ENCODE peak calls at places on chromosomes 2 and 18, in seven cellular contexts. One of them, this sample, is unnamed.

GRCh38 chr2:88669371-88670214 is 21.9 kb upstream of the RPIA start:
- DNase-seq in neuronal stem cell: no peak
- DNase-seq in trophoblast cell: peak; percentile 35
- DNase-seq in H9: peak; percentile 33
- DNase-seq in IMR-90: peak; percentile 52
- DNase-seq in mesendoderm: peak; percentile 61
- DNase-seq in H1: no peak
- DNase-seq in this sample: peak; percentile 50

GRCh38 chr18:35605686-35606417 is 24.3 kb downstream of the GALNT1 start:
- DNase-seq in H9: no peak
- DNase-seq in H1: no peak
- DNase-seq in IMR-90: peak; percentile 43
- DNase-seq in trophoblast cell: no peak
- DNase-seq in mesendoderm: no peak
- DNase-seq in neuronal stem cell: no peak
- DNase-seq in this sample: no peak

GRCh38 chr2:64018715-64019082 is 529 bp downstream of the VPS54 start:
- DNase-seq in neuronal stem cell: peak; percentile 21
- DNase-seq in H1: peak; percentile 75
- DNase-seq in mesendoderm: peak; percentile 72
- DNase-seq in H9: no peak
- DNase-seq in trophoblast cell: peak; percentile 6
- DNase-seq in IMR-90: no peak
- DNase-seq in this sample: peak; percentile 57

GRCh38 chr2:647003-647560 is 30.1 kb downstream of the TMEM18 start:
- DNase-seq in IMR-90: no peak
- DNase-seq in mesendoderm: no peak
- DNase-seq in H1: peak; percentile 35
- DNase-seq in trophoblast cell: no peak
- DNase-seq in neuronal stem cell: no peak
- DNase-seq in H9: peak; percentile 15
- DNase-seq in this sample: no peak

GRCh38 chr2:237627463-237628321 is at the start of gene LRRFIP1:
- DNase-seq in IMR-90: no peak
- DNase-seq in neuronal stem cell: no peak
- DNase-seq in mesendoderm: peak; percentile 29
- DNase-seq in H9: peak; percentile 40
- DNase-seq in trophoblast cell: no peak
- DNase-seq in H1: peak; percentile 54
- DNase-seq in this sample: no peak

GRCh38 chr18:54790109-54790508 is 38.2 kb upstream of the RAB27B start:
- DNase-seq in IMR-90: no peak
- DNase-seq in trophoblast cell: no peak
- DNase-seq in neuronal stem cell: no peak
- DNase-seq in mesendoderm: no peak
- DNase-seq in H9: no peak
- DNase-seq in H1: no peak
- DNase-seq in this sample: no peak

GRCh38 chr2:38763226-38763625 is 12.1 kb upstream of the SRSF7 start:
- DNase-seq in H1: no peak
- DNase-seq in H9: no peak
- DNase-seq in mesendoderm: no peak
- DNase-seq in neuronal stem cell: no peak
- DNase-seq in trophoblast cell: no peak
- DNase-seq in IMR-90: no peak
- DNase-seq in this sample: no peak

GRCh38 chr2:19073522-19073921 is 284.9 kb downstream of the OSR1 start:
- DNase-seq in H1: peak; percentile 51
- DNase-seq in mesendoderm: peak; percentile 63
- DNase-seq in neuronal stem cell: no peak
- DNase-seq in IMR-90: peak; percentile 83
- DNase-seq in H9: peak; percentile 77
- DNase-seq in trophoblast cell: peak; percentile 27
- DNase-seq in this sample: peak; percentile 25

GRCh38 chr2:150981826-150982225 is 279.8 kb downstream of the RBM43 start:
- DNase-seq in H1: no peak
- DNase-seq in trophoblast cell: no peak
- DNase-seq in neuronal stem cell: no peak
- DNase-seq in mesendoderm: peak; percentile 2
- DNase-seq in IMR-90: peak; percentile 70
- DNase-seq in H9: no peak
- DNase-seq in this sample: peak; percentile 87

GRCh38 chr2:235463893-235464292 is 29.9 kb upstream of the AGAP1 start:
- DNase-seq in IMR-90: no peak
- DNase-seq in neuronal stem cell: no peak
- DNase-seq in H9: no peak
- DNase-seq in mesendoderm: no peak
- DNase-seq in H1: no peak
- DNase-seq in trophoblast cell: no peak
- DNase-seq in this sample: no peak

GRCh38 chr2:171004833-171005232 is 75.8 kb downstream of the GORASP2 start:
- DNase-seq in H1: no peak
- DNase-seq in IMR-90: no peak
- DNase-seq in trophoblast cell: no peak
- DNase-seq in neuronal stem cell: no peak
- DNase-seq in H9: no peak
- DNase-seq in mesendoderm: no peak
- DNase-seq in this sample: no peak

GRCh38 chr18:37946324-37946723 is 380.7 kb upstream of the CELF4 start:
- DNase-seq in IMR-90: no peak
- DNase-seq in H1: no peak
- DNase-seq in trophoblast cell: no peak
- DNase-seq in neuronal stem cell: no peak
- DNase-seq in mesendoderm: no peak
- DNase-seq in H9: no peak
- DNase-seq in this sample: no peak

GRCh38 chr18:36155960-36156757 is 26.5 kb downstream of the ELP2 start:
- DNase-seq in mesendoderm: no peak
- DNase-seq in IMR-90: peak; percentile 70
- DNase-seq in neuronal stem cell: no peak
- DNase-seq in H9: no peak
- DNase-seq in trophoblast cell: no peak
- DNase-seq in H1: no peak
- DNase-seq in this sample: no peak

GRCh38 chr2:129431881-129432280 is 547.6 kb upstream of the RAB6C start:
- DNase-seq in mesendoderm: no peak
- DNase-seq in H9: no peak
- DNase-seq in IMR-90: no peak
- DNase-seq in neuronal stem cell: no peak
- DNase-seq in trophoblast cell: no peak
- DNase-seq in H1: no peak
- DNase-seq in this sample: no peak

GRCh38 chr2:98608962-98609604 is 694 bp downstream of the UNC50 start:
- DNase-seq in H1: no peak
- DNase-seq in mesendoderm: peak; percentile 44
- DNase-seq in trophoblast cell: peak; percentile 18
- DNase-seq in neuronal stem cell: no peak
- DNase-seq in H9: no peak
- DNase-seq in IMR-90: peak; percentile 58
- DNase-seq in this sample: peak; percentile 66

GRCh38 chr2:45585267-45585861 is 25.7 kb downstream of the SRBD1 start:
- DNase-seq in mesendoderm: peak; percentile 33
- DNase-seq in trophoblast cell: peak; percentile 14
- DNase-seq in neuronal stem cell: no peak
- DNase-seq in IMR-90: peak; percentile 63
- DNase-seq in H9: no peak
- DNase-seq in H1: no peak
- DNase-seq in this sample: peak; percentile 62

GRCh38 chr2:239195318-239195871 is 205.4 kb downstream of the HDAC4 start:
- DNase-seq in mesendoderm: no peak
- DNase-seq in H9: no peak
- DNase-seq in IMR-90: no peak
- DNase-seq in trophoblast cell: no peak
- DNase-seq in H1: peak; percentile 33
- DNase-seq in neuronal stem cell: no peak
- DNase-seq in this sample: no peak

GRCh38 chr2:241724259-241724974 is 10.0 kb upstream of the D2HGDH start:
- DNase-seq in IMR-90: no peak
- DNase-seq in mesendoderm: peak; percentile 42
- DNase-seq in neuronal stem cell: no peak
- DNase-seq in H1: peak; percentile 71
- DNase-seq in trophoblast cell: no peak
- DNase-seq in H9: peak; percentile 71
- DNase-seq in this sample: no peak

GRCh38 chr2:240439698-240440151 is 4.3 kb downstream of the GPC1 start:
- DNase-seq in H1: no peak
- DNase-seq in trophoblast cell: no peak
- DNase-seq in IMR-90: no peak
- DNase-seq in mesendoderm: no peak
- DNase-seq in H9: no peak
- DNase-seq in neuronal stem cell: no peak
- DNase-seq in this sample: no peak
- H3K23ac ChIP-seq in H1: no peak overlapping the region
- H3K23ac ChIP-seq in trophoblast cell: no peak overlapping the region
- H3K23ac ChIP-seq in IMR-90: no peak overlapping the region
- H3K23ac ChIP-seq in mesendoderm: no peak overlapping the region
- H3K23ac ChIP-seq in H9: no peak overlapping the region
- H3K23ac ChIP-seq in neuronal stem cell: peak overlapping the region; percentile 55
- H3K23ac ChIP-seq in this sample: no peak overlapping the region

GRCh38 chr2:168443818-168444217 is 12.3 kb upstream of the CERS6 start:
- DNase-seq in trophoblast cell: no peak
- DNase-seq in neuronal stem cell: no peak
- DNase-seq in IMR-90: no peak
- DNase-seq in H9: no peak
- DNase-seq in H1: no peak
- DNase-seq in mesendoderm: no peak
- DNase-seq in this sample: no peak
- H3K18ac ChIP-seq in trophoblast cell: no peak overlapping the region
- H3K18ac ChIP-seq in neuronal stem cell: no peak overlapping the region
- H3K18ac ChIP-seq in IMR-90: no peak overlapping the region
- H3K18ac ChIP-seq in H9: no peak overlapping the region
- H3K18ac ChIP-seq in H1: no peak overlapping the region
- H3K18ac ChIP-seq in mesendoderm: no peak overlapping the region
- H3K18ac ChIP-seq in this sample: no peak overlapping the region

DNA sequence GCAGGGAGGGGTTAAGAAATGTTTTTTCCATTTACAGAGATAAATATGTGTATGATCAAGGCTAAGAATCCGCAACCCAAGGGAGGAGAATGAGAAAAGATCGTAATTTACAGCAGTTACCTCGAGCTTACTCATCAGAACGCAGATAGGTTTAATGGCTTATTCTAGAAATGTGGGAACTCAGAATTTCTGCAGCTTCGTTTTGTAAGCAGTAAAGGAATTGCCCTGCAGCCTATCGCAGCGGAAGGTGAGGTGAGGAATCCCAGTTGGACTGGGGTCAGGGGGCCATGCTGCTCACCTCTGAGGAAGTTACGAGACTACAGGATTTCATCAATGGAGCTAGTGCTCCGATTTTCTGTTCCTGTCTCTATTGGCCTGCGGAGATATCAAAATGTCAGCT is 8.1 kb upstream of the TMEM200C start:
- DNase-seq in H9: no peak
- DNase-seq in H1: no peak
- DNase-seq in trophoblast cell: peak; percentile 66
- DNase-seq in neuronal stem cell: no peak
- DNase-seq in mesendoderm: no peak
- DNase-seq in IMR-90: no peak
- DNase-seq in this sample: no peak
- H3K9ac ChIP-seq in H9: no peak overlapping the region
- H3K9ac ChIP-seq in H1: no peak overlapping the region
- H3K9ac ChIP-seq in trophoblast cell: no peak overlapping the region
- H3K9ac ChIP-seq in neuronal stem cell: no peak overlapping the region
- H3K9ac ChIP-seq in mesendoderm: no peak overlapping the region
- H3K9ac ChIP-seq in IMR-90: no peak overlapping the region
- H3K9ac ChIP-seq in this sample: no peak overlapping the region

GRCh38 chr2:218180728-218181127 is 14.0 kb upstream of the CXCR1 start:
- DNase-seq in H1: no peak
- DNase-seq in neuronal stem cell: no peak
- DNase-seq in trophoblast cell: no peak
- DNase-seq in mesendoderm: no peak
- DNase-seq in H9: no peak
- DNase-seq in IMR-90: no peak
- DNase-seq in this sample: no peak

GRCh38 chr2:218179782-218180181 is 13.0 kb upstream of the CXCR1 start:
- DNase-seq in neuronal stem cell: no peak
- DNase-seq in trophoblast cell: no peak
- DNase-seq in mesendoderm: no peak
- DNase-seq in IMR-90: no peak
- DNase-seq in H1: no peak
- DNase-seq in H9: no peak
- DNase-seq in this sample: no peak
- H3K23ac ChIP-seq in neuronal stem cell: no peak overlapping the region
- H3K23ac ChIP-seq in trophoblast cell: no peak overlapping the region
- H3K23ac ChIP-seq in mesendoderm: no peak overlapping the region
- H3K23ac ChIP-seq in IMR-90: no peak overlapping the region
- H3K23ac ChIP-seq in H1: no peak overlapping the region
- H3K23ac ChIP-seq in H9: no peak overlapping the region
- H3K23ac ChIP-seq in this sample: no peak overlapping the region

DNA sequence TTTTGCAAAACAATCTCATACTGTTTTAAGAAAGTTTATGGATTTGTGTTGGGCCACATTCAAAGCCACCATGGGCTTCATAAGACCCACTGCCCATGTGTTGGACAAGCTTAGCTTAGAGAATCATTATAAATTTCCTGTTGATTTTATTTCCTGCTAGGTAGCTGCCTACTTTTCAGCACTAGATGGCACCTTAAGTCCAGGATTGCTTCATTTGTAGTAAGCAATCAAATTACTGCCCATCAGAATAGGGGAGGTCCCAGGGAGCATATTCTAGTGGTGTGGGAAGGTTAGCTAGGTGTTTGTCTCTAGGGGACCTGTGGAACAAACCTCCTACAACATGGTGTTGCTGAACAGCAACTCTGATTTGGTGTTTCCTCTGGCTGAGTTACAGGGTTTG is 11.0 kb upstream of the DCDC2C start:
- DNase-seq in neuronal stem cell: peak; percentile 18
- DNase-seq in trophoblast cell: no peak
- DNase-seq in mesendoderm: peak; percentile 66
- DNase-seq in H9: no peak
- DNase-seq in IMR-90: peak; percentile 31
- DNase-seq in H1: peak; percentile 48
- DNase-seq in this sample: peak; percentile 9
- H3K18ac ChIP-seq in neuronal stem cell: no peak overlapping the region
- H3K18ac ChIP-seq in trophoblast cell: no peak overlapping the region
- H3K18ac ChIP-seq in mesendoderm: no peak overlapping the region
- H3K18ac ChIP-seq in H9: no peak overlapping the region
- H3K18ac ChIP-seq in IMR-90: no peak overlapping the region
- H3K18ac ChIP-seq in H1: no peak overlapping the region
- H3K18ac ChIP-seq in this sample: no peak overlapping the region

DNA sequence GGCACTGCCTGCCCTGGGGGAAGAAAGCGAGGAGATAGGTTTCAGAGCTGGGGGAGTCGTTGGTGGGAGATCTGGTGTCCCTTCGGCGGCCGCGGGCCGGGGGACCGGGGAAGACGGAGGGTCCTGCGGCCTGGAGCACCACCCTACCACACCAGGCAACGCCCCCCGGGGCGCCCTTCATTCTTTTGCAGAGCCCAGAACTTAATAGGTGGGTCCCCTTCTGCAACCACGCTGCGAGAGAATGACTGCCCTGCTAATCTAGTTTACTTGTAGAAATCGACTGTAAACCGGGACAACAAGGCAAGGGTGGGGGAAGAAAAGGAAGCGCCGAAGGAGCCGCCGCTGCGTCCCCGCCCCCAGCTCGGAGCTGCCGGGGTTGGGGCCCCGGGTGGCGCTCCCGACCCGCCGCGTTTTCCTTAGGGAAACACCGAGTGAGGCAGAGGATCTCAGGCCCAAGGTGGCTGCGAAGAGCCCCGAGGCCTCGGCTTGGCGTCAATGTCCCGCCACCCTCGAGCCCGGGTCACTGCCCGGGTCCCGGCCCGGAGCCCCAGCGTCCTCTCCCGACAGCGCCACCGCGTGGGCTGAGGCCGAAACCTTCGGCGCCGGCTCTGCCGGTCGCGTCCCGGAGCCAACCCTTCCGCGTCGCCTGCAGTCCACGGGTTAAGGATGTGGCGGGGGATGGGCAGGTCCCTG is 5.4 kb upstream of the SATB2 start:
- DNase-seq in trophoblast cell: peak; percentile 60
- DNase-seq in neuronal stem cell: peak; percentile 75
- DNase-seq in H1: peak; percentile 91
- DNase-seq in IMR-90: peak; percentile 47
- DNase-seq in mesendoderm: peak; percentile 78
- DNase-seq in H9: peak; percentile 80
- DNase-seq in this sample: peak; percentile 56
- H3K9ac ChIP-seq in trophoblast cell: no peak overlapping the region
- H3K9ac ChIP-seq in neuronal stem cell: no peak overlapping the region
- H3K9ac ChIP-seq in H1: no peak overlapping the region
- H3K9ac ChIP-seq in IMR-90: peak overlapping the region; percentile 9
- H3K9ac ChIP-seq in mesendoderm: peak overlapping the region; percentile 63
- H3K9ac ChIP-seq in H9: no peak overlapping the region
- H3K9ac ChIP-seq in this sample: peak overlapping the region; percentile 74